ENCODE peak calls at places on chromosome 22, in seven cellular contexts. One of them, this sample, is unnamed.

GRCh38 chr22:43185860-43186261 is 1.1 kb downstream of the TTLL12 start:
- DNase-seq in coronary artery: no peak
- DNase-seq in A549: peak
- DNase-seq in heart left ventricle: peak
- DNase-seq in fibroblast of pulmonary artery: peak
- DNase-seq in fibroblast of mammary gland: peak
- DNase-seq in left ventricle myocardium inferior: peak
- DNase-seq in this sample: no peak

GRCh38 chr22:40556641-40557040 is 79.9 kb downstream of the MRTFA start:
- DNase-seq in coronary artery: no peak
- DNase-seq in A549: no peak
- DNase-seq in heart left ventricle: no peak
- DNase-seq in fibroblast of pulmonary artery: no peak
- DNase-seq in fibroblast of mammary gland: no peak
- DNase-seq in left ventricle myocardium inferior: no peak
- DNase-seq in this sample: no peak

GRCh38 chr22:45179276-45180049 is 15.7 kb downstream of the NUP50 start:
- DNase-seq in coronary artery: no peak
- DNase-seq in A549: no peak
- DNase-seq in heart left ventricle: no peak
- DNase-seq in fibroblast of pulmonary artery: no peak
- DNase-seq in fibroblast of mammary gland: no peak
- DNase-seq in left ventricle myocardium inferior: no peak
- DNase-seq in this sample: no peak

GRCh38 chr22:32531955-32532818 is 57.6 kb downstream of the FBXO7 start:
- DNase-seq in coronary artery: peak
- DNase-seq in A549: no peak
- DNase-seq in heart left ventricle: peak
- DNase-seq in fibroblast of pulmonary artery: peak
- DNase-seq in fibroblast of mammary gland: peak
- DNase-seq in left ventricle myocardium inferior: peak
- DNase-seq in this sample: peak

GRCh38 chr22:40423246-40423753 is 52.9 kb downstream of the SGSM3 start:
- DNase-seq in coronary artery: no peak
- DNase-seq in A549: no peak
- DNase-seq in heart left ventricle: no peak
- DNase-seq in fibroblast of pulmonary artery: no peak
- DNase-seq in fibroblast of mammary gland: no peak
- DNase-seq in left ventricle myocardium inferior: peak
- DNase-seq in this sample: no peak

GRCh38 chr22:42615092-42615859 is 593 bp upstream of the POLDIP3 start:
- DNase-seq in coronary artery: peak
- DNase-seq in A549: peak
- DNase-seq in heart left ventricle: peak
- DNase-seq in fibroblast of pulmonary artery: peak
- DNase-seq in fibroblast of mammary gland: peak
- DNase-seq in left ventricle myocardium inferior: peak
- DNase-seq in this sample: peak

GRCh38 chr22:39317756-39318506 is 1.5 kb downstream of the RPL3 start:
- DNase-seq in coronary artery: no peak
- DNase-seq in A549: no peak
- DNase-seq in heart left ventricle: no peak
- DNase-seq in fibroblast of pulmonary artery: peak
- DNase-seq in fibroblast of mammary gland: peak
- DNase-seq in left ventricle myocardium inferior: no peak
- DNase-seq in this sample: no peak

GRCh38 chr22:24355574-24355973 is 71.8 kb upstream of the ADORA2A start:
- DNase-seq in coronary artery: no peak
- DNase-seq in A549: no peak
- DNase-seq in heart left ventricle: no peak
- DNase-seq in fibroblast of pulmonary artery: peak
- DNase-seq in fibroblast of mammary gland: no peak
- DNase-seq in left ventricle myocardium inferior: no peak
- DNase-seq in this sample: no peak

GRCh38 chr22:43824724-43825485 is 12.8 kb upstream of the EFCAB6 start:
- DNase-seq in coronary artery: no peak
- DNase-seq in A549: no peak
- DNase-seq in heart left ventricle: no peak
- DNase-seq in fibroblast of pulmonary artery: no peak
- DNase-seq in fibroblast of mammary gland: no peak
- DNase-seq in left ventricle myocardium inferior: no peak
- DNase-seq in this sample: no peak

GRCh38 chr22:41801147-41801819 is 804 bp downstream of the CCDC134 start:
- DNase-seq in coronary artery: no peak
- DNase-seq in A549: no peak
- DNase-seq in heart left ventricle: no peak
- DNase-seq in fibroblast of pulmonary artery: no peak
- DNase-seq in fibroblast of mammary gland: no peak
- DNase-seq in left ventricle myocardium inferior: no peak
- DNase-seq in this sample: no peak

GRCh38 chr22:49760280-49760629 is 67.4 kb downstream of the BRD1 start:
- DNase-seq in coronary artery: no peak
- DNase-seq in A549: no peak
- DNase-seq in heart left ventricle: no peak
- DNase-seq in fibroblast of pulmonary artery: peak
- DNase-seq in fibroblast of mammary gland: no peak
- DNase-seq in left ventricle myocardium inferior: peak
- DNase-seq in this sample: no peak

GRCh38 chr22:35046744-35047462 is 19.1 kb upstream of the ISX start:
- DNase-seq in coronary artery: no peak
- DNase-seq in A549: no peak
- DNase-seq in heart left ventricle: no peak
- DNase-seq in fibroblast of pulmonary artery: no peak
- DNase-seq in fibroblast of mammary gland: no peak
- DNase-seq in left ventricle myocardium inferior: no peak
- DNase-seq in this sample: no peak

GRCh38 chr22:35044607-35045390 is 21.2 kb upstream of the ISX start:
- DNase-seq in coronary artery: no peak
- DNase-seq in A549: no peak
- DNase-seq in heart left ventricle: no peak
- DNase-seq in fibroblast of pulmonary artery: no peak
- DNase-seq in fibroblast of mammary gland: no peak
- DNase-seq in left ventricle myocardium inferior: no peak
- DNase-seq in this sample: no peak

GRCh38 chr22:35043932-35044319 is 22.0 kb upstream of the ISX start:
- DNase-seq in coronary artery: no peak
- DNase-seq in A549: no peak
- DNase-seq in heart left ventricle: no peak
- DNase-seq in fibroblast of pulmonary artery: no peak
- DNase-seq in fibroblast of mammary gland: no peak
- DNase-seq in left ventricle myocardium inferior: no peak
- DNase-seq in this sample: no peak

GRCh38 chr22:35045451-35045850 is 20.5 kb upstream of the ISX start:
- DNase-seq in coronary artery: no peak
- DNase-seq in A549: no peak
- DNase-seq in heart left ventricle: no peak
- DNase-seq in fibroblast of pulmonary artery: no peak
- DNase-seq in fibroblast of mammary gland: no peak
- DNase-seq in left ventricle myocardium inferior: no peak
- DNase-seq in this sample: no peak

DNA sequence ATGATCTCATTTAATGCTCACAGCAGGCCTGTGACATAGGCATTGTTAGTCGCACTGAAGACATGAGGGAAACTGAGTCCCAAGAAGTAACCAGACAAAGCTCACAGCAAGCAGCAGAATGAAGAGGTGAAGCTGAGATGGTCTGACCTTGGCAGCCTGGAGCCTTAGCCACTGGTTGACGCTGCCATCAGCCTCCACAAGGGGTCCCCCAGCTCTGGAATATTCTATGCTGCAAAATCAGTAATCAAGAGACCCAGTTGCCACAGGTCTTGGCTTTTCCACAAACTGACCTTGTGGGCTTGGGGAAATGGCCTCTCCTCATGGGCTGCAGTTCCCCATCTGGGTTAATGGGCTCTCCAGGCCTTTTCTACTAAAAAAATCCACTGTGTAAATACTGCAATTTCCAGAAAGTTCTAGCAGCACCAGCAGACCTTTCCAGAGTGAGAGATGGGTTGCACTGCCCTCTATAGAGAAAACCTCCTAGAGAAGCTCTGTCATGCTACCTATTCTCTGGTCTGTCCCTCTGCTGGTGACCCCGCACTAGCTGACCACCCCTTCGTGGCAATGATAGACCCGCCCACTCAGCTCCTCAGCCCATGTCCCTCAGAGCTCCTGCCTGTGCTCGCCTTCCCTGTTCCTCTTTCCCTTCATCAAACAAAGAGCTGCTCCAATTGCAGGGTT is 22.6 kb upstream of the ISX start:
- DNase-seq in coronary artery: no peak
- DNase-seq in A549: no peak
- DNase-seq in heart left ventricle: no peak
- DNase-seq in fibroblast of pulmonary artery: no peak
- DNase-seq in fibroblast of mammary gland: no peak
- DNase-seq in left ventricle myocardium inferior: no peak
- DNase-seq in this sample: no peak
- TF ChIP-seq CTCF in coronary artery: no peak
- TF ChIP-seq CTCF in A549: no peak
- TF ChIP-seq CTCF in heart left ventricle: no peak
- TF ChIP-seq CTCF in fibroblast of pulmonary artery: no peak
- TF ChIP-seq CTCF in fibroblast of mammary gland: no peak
- TF ChIP-seq CTCF in left ventricle myocardium inferior: no peak
- TF ChIP-seq CTCF in this sample: peak

DNA sequence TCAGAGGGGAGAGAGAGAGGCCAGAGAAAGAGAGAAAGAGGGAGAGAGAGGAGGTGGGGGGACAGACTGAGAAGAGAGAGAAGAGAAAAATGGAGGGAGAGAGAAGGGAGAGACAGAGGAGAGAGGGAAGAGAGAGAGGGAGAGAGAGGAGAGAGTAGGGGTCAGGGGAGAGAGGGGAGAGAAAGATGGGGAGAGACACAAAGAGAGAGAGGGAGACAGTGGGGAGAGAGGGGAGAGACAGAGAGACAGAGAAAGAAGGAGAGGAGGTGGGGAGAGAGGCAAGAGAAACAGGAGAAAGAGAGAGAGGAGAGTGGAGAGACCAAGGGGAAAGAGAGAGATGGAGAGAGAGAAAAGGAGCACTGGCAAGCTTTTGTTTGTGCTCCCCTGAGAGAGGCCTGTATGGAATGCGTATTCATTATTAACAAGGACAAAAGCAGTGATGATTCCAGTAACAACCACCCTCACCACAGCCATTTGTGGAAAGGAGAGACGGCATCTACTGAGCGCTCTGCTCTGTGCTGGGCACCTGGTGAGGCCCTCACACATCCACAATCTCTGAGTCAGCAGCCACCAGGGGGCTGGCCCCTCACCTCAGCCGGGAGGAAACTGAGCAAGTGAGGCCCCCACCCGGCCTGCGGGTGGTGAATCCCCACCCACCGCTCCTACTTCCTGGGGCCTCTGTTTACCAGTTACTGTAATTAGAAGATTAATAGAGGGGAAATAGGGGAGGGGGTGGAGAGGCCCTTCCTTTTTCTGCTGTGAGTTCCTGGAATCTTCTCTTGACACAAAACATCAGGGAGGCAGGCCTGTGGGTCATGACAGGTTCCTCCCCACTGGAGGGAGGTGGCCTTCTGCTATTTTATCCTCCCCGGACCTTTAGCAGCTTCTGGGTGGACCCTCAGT is 14.7 kb upstream of the MIAT start:
- DNase-seq in coronary artery: no peak
- DNase-seq in A549: no peak
- DNase-seq in heart left ventricle: peak
- DNase-seq in fibroblast of pulmonary artery: no peak
- DNase-seq in fibroblast of mammary gland: no peak
- DNase-seq in left ventricle myocardium inferior: peak
- DNase-seq in this sample: no peak
- H3K4me3 ChIP-seq in coronary artery: no peak
- H3K4me3 ChIP-seq in A549: no peak
- H3K4me3 ChIP-seq in heart left ventricle: no peak
- H3K4me3 ChIP-seq in fibroblast of pulmonary artery: no peak
- H3K4me3 ChIP-seq in fibroblast of mammary gland: no peak
- H3K4me3 ChIP-seq in left ventricle myocardium inferior: no peak
- H3K4me3 ChIP-seq in this sample: no peak

GRCh38 chr22:37794376-37794775 is 13.4 kb upstream of the GCAT start:
- DNase-seq in coronary artery: no peak
- DNase-seq in A549: no peak
- DNase-seq in heart left ventricle: no peak
- DNase-seq in fibroblast of pulmonary artery: no peak
- DNase-seq in fibroblast of mammary gland: no peak
- DNase-seq in left ventricle myocardium inferior: no peak
- DNase-seq in this sample: no peak
- TF ChIP-seq CTCF in coronary artery: no peak
- TF ChIP-seq CTCF in A549: no peak
- TF ChIP-seq CTCF in heart left ventricle: no peak
- TF ChIP-seq CTCF in fibroblast of pulmonary artery: no peak
- TF ChIP-seq CTCF in fibroblast of mammary gland: no peak
- TF ChIP-seq CTCF in left ventricle myocardium inferior: no peak
- TF ChIP-seq CTCF in this sample: no peak

GRCh38 chr22:17706451-17706900 is 67.8 kb downstream of the BID start:
- DNase-seq in coronary artery: no peak
- DNase-seq in A549: peak
- DNase-seq in heart left ventricle: peak
- DNase-seq in fibroblast of pulmonary artery: peak
- DNase-seq in fibroblast of mammary gland: peak
- DNase-seq in left ventricle myocardium inferior: no peak
- DNase-seq in this sample: peak
- H3K4me3 ChIP-seq in coronary artery: peak
- H3K4me3 ChIP-seq in A549: peak
- H3K4me3 ChIP-seq in heart left ventricle: peak
- H3K4me3 ChIP-seq in fibroblast of pulmonary artery: peak
- H3K4me3 ChIP-seq in fibroblast of mammary gland: peak
- H3K4me3 ChIP-seq in left ventricle myocardium inferior: peak
- H3K4me3 ChIP-seq in this sample: peak

DNA sequence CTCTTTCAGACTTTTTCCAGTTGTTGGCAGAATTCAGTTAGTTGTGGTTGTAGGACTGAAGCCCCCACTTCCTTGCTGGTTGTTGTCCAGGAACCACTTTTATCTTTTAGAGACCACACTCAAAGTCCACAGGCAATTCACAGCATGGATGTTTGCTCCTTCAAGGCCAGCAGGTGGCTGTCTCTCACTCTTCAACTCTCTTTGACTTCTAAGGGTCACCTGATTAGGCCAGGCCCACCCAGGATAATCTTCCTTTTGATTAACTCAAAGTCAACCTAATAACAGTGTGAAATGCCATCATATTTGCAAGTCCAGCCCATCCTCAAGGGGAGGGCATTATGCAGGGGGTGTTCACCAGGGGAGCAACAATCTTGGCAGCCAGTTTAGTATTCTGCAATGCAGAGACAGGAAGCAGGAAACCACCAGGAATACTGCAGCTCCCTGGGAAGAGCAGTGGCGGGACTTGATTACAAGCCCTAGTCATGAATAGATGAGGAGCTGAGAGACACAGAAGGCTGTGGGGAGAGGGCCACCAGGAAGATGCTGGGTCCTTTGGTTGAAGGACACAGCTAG is 52.4 kb downstream of the LRRC74B start:
- DNase-seq in coronary artery: no peak
- DNase-seq in A549: no peak
- DNase-seq in heart left ventricle: no peak
- DNase-seq in fibroblast of pulmonary artery: peak
- DNase-seq in fibroblast of mammary gland: peak
- DNase-seq in left ventricle myocardium inferior: no peak
- DNase-seq in this sample: no peak
- TF ChIP-seq CTCF in coronary artery: no peak
- TF ChIP-seq CTCF in A549: no peak
- TF ChIP-seq CTCF in heart left ventricle: no peak
- TF ChIP-seq CTCF in fibroblast of pulmonary artery: no peak
- TF ChIP-seq CTCF in fibroblast of mammary gland: peak
- TF ChIP-seq CTCF in left ventricle myocardium inferior: no peak
- TF ChIP-seq CTCF in this sample: no peak